ENCODE peak calls at places on chromosomes 1 and 21, in four cellular contexts. B is transverse colon, W is neural progenitor cell, H is left lung. G is an unnamed sample.

GRCh38 chr21:36584980-36585940 is 105.3 kb upstream of the CLDN14 start:
- DNase-seq in B (no peak), W (no peak), H (no peak), G (peak; percentile 56)

GRCh38 chr1:3032970-3033794 is 11.9 kb downstream of the ACTRT2 start:
- DNase-seq in B (no peak), W (no peak), H (peak; percentile 30), G (no peak)

GRCh38 chr1:21652937-21653743 is 16.0 kb downstream of the RAP1GAP start:
- DNase-seq in B (no peak), W (no peak), H (peak; percentile 51), G (peak; percentile 91)

GRCh38 chr1:8284167-8284566 is 33.7 kb upstream of the SLC45A1 start:
- DNase-seq in B (no peak), W (no peak), H (no peak), G (no peak)

GRCh38 chr1:243287652-243288051 is 31.8 kb downstream of the SDCCAG8 start:
- DNase-seq in B (no peak), W (no peak), H (no peak), G (peak; percentile 31)

GRCh38 chr1:97489834-97490233 is 431.0 kb downstream of the DPYD start:
- DNase-seq in B (no peak), W (no peak), H (no peak), G (peak; percentile 26)

GRCh38 chr1:47333578-47333921 is at the start of gene CMPK1:
- DNase-seq in B (peak; percentile 86), W (peak; percentile 93), H (peak; percentile 89), G (peak; percentile 92)

GRCh38 chr1:29645586-29645985 is 409.3 kb downstream of the PTPRU start:
- DNase-seq in B (no peak), W (no peak), H (no peak), G (no peak)

GRCh38 chr21:42223826-42224575 is 5.1 kb downstream of the ABCG1 start:
- DNase-seq in B (no peak), W (no peak), H (no peak), G (no peak)
- H3K4me1 ChIP-seq in B (peaks cover 67% of the 10 kb centered on the region), W (peaks cover 10% of the 10 kb centered on the region), H (peaks cover 66% of the 10 kb centered on the region), G (peaks cover 16% of the 10 kb centered on the region)

GRCh38 chr1:94209425-94209824 is 28.0 kb downstream of the ARHGAP29 start:
- DNase-seq in B (no peak), W (no peak), H (no peak), G (no peak)
- H3K4me1 ChIP-seq in B (no peaks in the 10 kb centered on the region), W (no peaks in the 10 kb centered on the region), H (peaks cover 5% of the 10 kb centered on the region), G (no peaks in the 10 kb centered on the region)

GRCh38 chr1:206768472-206769330 is 1.9 kb upstream of the IL19 start:
- DNase-seq in B (no peak), W (no peak), H (no peak), G (no peak)
- H3K4me1 ChIP-seq in B (peaks cover 4% of the 10 kb centered on the region), W (peaks cover 11% of the 10 kb centered on the region), H (peaks cover 85% of the 10 kb centered on the region), G (no peaks in the 10 kb centered on the region)

DNA sequence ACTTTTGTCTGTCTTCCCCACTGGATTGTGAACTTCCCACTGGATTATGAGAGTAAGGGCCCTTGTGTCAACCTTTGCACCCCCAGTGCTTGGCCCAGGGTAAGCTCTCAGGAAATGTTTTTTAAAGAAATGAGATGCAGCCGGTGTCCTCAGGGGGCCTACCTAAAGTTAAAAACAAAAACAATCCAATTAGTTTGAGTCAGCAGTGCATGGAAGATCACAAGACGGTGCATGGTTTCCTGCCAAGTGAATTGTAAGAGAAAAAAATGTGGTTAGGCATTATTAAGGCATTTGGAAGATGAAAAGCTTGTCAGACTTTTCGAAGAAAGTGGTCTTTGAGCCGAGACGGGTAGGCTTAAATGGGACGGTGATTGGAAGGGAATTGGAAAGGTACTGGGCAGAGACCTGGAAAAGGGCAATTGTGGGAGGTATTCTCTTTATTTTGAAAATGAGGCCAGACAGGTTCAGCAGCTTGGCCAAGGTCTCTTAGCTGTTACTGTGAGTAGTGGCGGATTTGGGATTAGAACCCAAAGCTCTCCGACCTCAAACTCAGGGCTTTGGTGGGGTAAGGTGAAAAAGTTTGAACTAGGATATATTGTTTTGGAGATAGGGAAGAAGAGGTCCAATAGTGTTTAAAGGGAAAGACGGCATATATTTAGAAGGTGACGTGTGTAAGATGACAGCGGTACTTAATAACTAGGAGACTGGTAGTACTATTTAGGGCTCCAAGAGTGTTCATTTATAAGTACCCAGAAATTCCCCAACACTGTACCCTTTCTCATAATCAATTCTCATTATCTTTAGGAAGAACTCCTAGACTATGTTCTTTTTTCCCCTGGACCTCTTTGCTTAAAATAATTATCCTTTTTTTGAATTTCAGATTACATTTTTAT is 1.2 kb downstream of the LYPLAL1 start:
- DNase-seq in B (peak; percentile 10), W (peak; percentile 54), H (peak; percentile 30), G (peak; percentile 25)
- H3K4me1 ChIP-seq in B (peaks cover 50% of the 10 kb centered on the region), W (peaks cover 11% of the 10 kb centered on the region), H (peaks cover 22% of the 10 kb centered on the region), G (peaks cover 15% of the 10 kb centered on the region)

GRCh38 chr1:22919341-22920025 is 53.2 kb downstream of the LACTBL1 start:
- DNase-seq in B (no peak), W (no peak), H (no peak), G (no peak)
- H3K4me1 ChIP-seq in B (no peaks in the 10 kb centered on the region), W (peaks cover 29% of the 10 kb centered on the region), H (no peaks in the 10 kb centered on the region), G (peaks cover 28% of the 10 kb centered on the region)

GRCh38 chr1:154347961-154348360 is 22.6 kb downstream of the ATP8B2 start:
- DNase-seq in B (no peak), W (no peak), H (no peak), G (no peak)

GRCh38 chr1:154350383-154350782 is 25.1 kb downstream of the ATP8B2 start:
- DNase-seq in B (peak; percentile 50), W (no peak), H (no peak), G (no peak)

GRCh38 chr1:154348429-154349076 is 23.2 kb downstream of the ATP8B2 start:
- DNase-seq in B (no peak), W (no peak), H (no peak), G (no peak)

GRCh38 chr1:154351363-154352068 is 26.2 kb downstream of the ATP8B2 start:
- DNase-seq in B (peak; percentile 45), W (no peak), H (no peak), G (no peak)

GRCh38 chr1:154349121-154349520 is 23.8 kb downstream of the ATP8B2 start:
- DNase-seq in B (no peak), W (no peak), H (no peak), G (no peak)
- H3K4me1 ChIP-seq in B (peaks cover 33% of the 10 kb centered on the region), W (peaks cover 5% of the 10 kb centered on the region), H (peaks cover 37% of the 10 kb centered on the region), G (peaks cover 12% of the 10 kb centered on the region)